ENCODE peak calls at places on chromosomes 3 and 15, in eight cellular contexts. X is neuronal stem cell, I is astrocyte of the hippocampus, L is NCI-H510A, U is NCI-H226, J is NCI-H69, B is B cell, D is Daoy. V is an unnamed sample.

GRCh38 chr15:31214864-31215489 is 111.7 kb upstream of the KLF13 start:
- DNase-seq in X (no peak), I (no peak), L (no peak), U (peak; percentile 63), J (peak; percentile 57), B (no peak), D (no peak), V (peak; percentile 21)

GRCh38 chr3:14565791-14566588 is 25.8 kb upstream of the GRIP2 start:
- DNase-seq in X (no peak), I (peak; percentile 94), L (no peak), U (peak; percentile 71), J (no peak), B (no peak), D (peak; percentile 81), V (no peak)

GRCh38 chr15:67072951-67073350 is 7.5 kb downstream of the SMAD3 start:
- DNase-seq in X (no peak), I (peak; percentile 41), L (no peak), U (no peak), J (no peak), B (no peak), D (no peak), V (no peak)

GRCh38 chr3:167952969-167953368 is 142.8 kb downstream of the GOLIM4 start:
- DNase-seq in X (no peak), I (no peak), L (no peak), U (no peak), J (no peak), B (no peak), D (no peak), V (no peak)

GRCh38 chr3:112931737-112932521 is 43.0 kb downstream of the CD200R1 start:
- DNase-seq in X (no peak), I (no peak), L (no peak), U (no peak), J (no peak), B (no peak), D (no peak), V (no peak)

GRCh38 chr15:74573987-74574386 is 33.0 kb downstream of the ARID3B start:
- DNase-seq in X (no peak), I (no peak), L (no peak), U (no peak), J (no peak), B (no peak), D (peak; percentile 20), V (no peak)

GRCh38 chr3:120763601-120764000 is 21.1 kb downstream of the GTF2E1 start:
- DNase-seq in X (no peak), I (no peak), L (no peak), U (no peak), J (no peak), B (no peak), D (no peak), V (no peak)

GRCh38 chr3:186520957-186521842 is 23.0 kb downstream of the CRYGS start:
- DNase-seq in X (no peak), I (no peak), L (no peak), U (no peak), J (no peak), B (peak; percentile 52), D (no peak), V (no peak)

GRCh38 chr3:132228923-132229322 is 88.3 kb upstream of the ACP3 start:
- DNase-seq in X (no peak), I (no peak), L (no peak), U (no peak), J (peak; percentile 1), B (no peak), D (peak; percentile 41), V (no peak)

GRCh38 chr15:59223736-59224135 is 17.1 kb downstream of the LDHAL6B start:
- DNase-seq in X (no peak), I (no peak), L (no peak), U (no peak), J (no peak), B (no peak), D (no peak), V (no peak)

GRCh38 chr15:57158589-57158988 is 217.7 kb upstream of the CGNL1 start:
- DNase-seq in X (no peak), I (peak; percentile 60), L (no peak), U (peak; percentile 89), J (peak; percentile 87), B (no peak), D (peak; percentile 23), V (peak; percentile 41)

GRCh38 chr3:185312006-185312405 is 50.9 kb upstream of the MAP3K13 start:
- DNase-seq in X (no peak), I (no peak), L (no peak), U (no peak), J (no peak), B (no peak), D (no peak), V (no peak)

GRCh38 chr3:53092216-53092615 is 38.0 kb downstream of the RFT1 start:
- DNase-seq in X (no peak), I (no peak), L (no peak), U (no peak), J (no peak), B (no peak), D (no peak), V (no peak)

GRCh38 chr3:174197416-174197815 is 661.7 kb upstream of the NAALADL2 start:
- DNase-seq in X (no peak), I (no peak), L (no peak), U (no peak), J (no peak), B (no peak), D (no peak), V (no peak)

GRCh38 chr3:31968927-31969418 is 12.1 kb downstream of the OSBPL10 start:
- DNase-seq in X (peak; percentile 30), I (peak; percentile 96), L (no peak), U (peak; percentile 72), J (peak; percentile 6), B (no peak), D (peak; percentile 89), V (no peak)

GRCh38 chr15:37880009-37880834 is 54.2 kb upstream of the TMCO5A start:
- DNase-seq in X (peak; percentile 29), I (peak; percentile 80), L (no peak), U (peak; percentile 60), J (peak; percentile 84), B (peak; percentile 8), D (peak; percentile 45), V (no peak)

GRCh38 chr3:108008931-108009635 is 81.7 kb downstream of the CD47 start:
- DNase-seq in X (no peak), I (peak; percentile 90), L (no peak), U (peak; percentile 91), J (no peak), B (no peak), D (peak; percentile 94), V (no peak)